ENCODE peak calls at places on chromosomes 1 and 21, in ten cellular contexts. J is HCT116, A is ovary, Y is heart left ventricle, G is astrocyte, T is Panc1, K is IMR-90, O is fibroblast of lung, R is stomach, B is kidney. P is an unnamed sample.
A peak's percentile ranks its signal among the peaks of the same experiment; 100 is the strongest.

GRCh38 chr1:204453141-204453772 is 41.3 kb downstream of the PIK3C2B start:
- DNase-seq in J (no peak), Y (no peak), T (no peak), K (no peak), G (no peak), O (no peak), R (peak; percentile 46), A (no peak), B (no peak), P (no peak)

GRCh38 chr1:226063362-226064167 is 1.0 kb downstream of the H3-3A start:
- DNase-seq in R (peak; percentile 44), T (no peak), K (peak; percentile 28), G (peak; percentile 20), J (no peak), B (peak; percentile 79), Y (peak; percentile 57), A (peak; percentile 56), O (peak; percentile 33), P (peak; percentile 35)

GRCh38 chr1:81554534-81554933 is 246.2 kb upstream of the ADGRL2 start:
- DNase-seq in O (no peak), K (no peak), B (no peak), Y (no peak), J (no peak), T (no peak), R (no peak), G (no peak), A (no peak), P (no peak)

GRCh38 chr21:44052071-44052829 is 40.1 kb downstream of the TRAPPC10 start:
- DNase-seq in G (no peak), T (no peak), J (no peak), B (no peak), R (no peak), K (peak; percentile 22), A (no peak), O (no peak), Y (no peak), P (no peak)

GRCh38 chr1:17403081-17403480 is 31.1 kb downstream of the PADI6 start:
- DNase-seq in Y (no peak), G (no peak), A (no peak), R (no peak), B (no peak), O (no peak), J (no peak), K (no peak), T (no peak), P (peak; percentile 89)

GRCh38 chr1:15388201-15388880 is 21.3 kb upstream of the EFHD2 start:
- DNase-seq in K (no peak), A (no peak), T (no peak), Y (no peak), R (no peak), G (no peak), O (no peak), B (no peak), J (no peak), P (no peak)

GRCh38 chr1:157092831-157093230 is 6.8 kb downstream of the ETV3L start:
- DNase-seq in A (peak; percentile 83), T (no peak), K (no peak), J (no peak), O (peak; percentile 6), Y (peak; percentile 84), B (peak; percentile 84), G (no peak), R (peak; percentile 31), P (no peak)

GRCh38 chr1:230141002-230141648 is 74.1 kb downstream of the GALNT2 start:
- DNase-seq in R (no peak), G (peak; percentile 68), T (no peak), A (no peak), J (no peak), O (peak; percentile 75), K (peak; percentile 79), B (no peak), Y (no peak), P (no peak)

GRCh38 chr1:55635856-55636255 is 420.7 kb upstream of the USP24 start:
- DNase-seq in R (no peak), T (no peak), A (no peak), G (peak; percentile 68), J (no peak), K (peak; percentile 43), O (peak; percentile 71), B (no peak), Y (no peak), P (no peak)

GRCh38 chr1:2644171-2644570 is 11.4 kb upstream of the MMEL1 start:
- DNase-seq in T (no peak), J (no peak), K (no peak), B (peak; percentile 73), O (no peak), R (peak; percentile 25), Y (no peak), G (no peak), A (no peak), P (no peak)

GRCh38 chr1:186482661-186483255 is 21.8 kb upstream of the PDC start:
- DNase-seq in T (peak; percentile 51), Y (peak; percentile 33), B (no peak), J (peak; percentile 59), O (peak; percentile 64), K (peak; percentile 75), A (peak; percentile 12), R (peak; percentile 42), G (peak; percentile 42), P (peak; percentile 53)

GRCh38 chr1:229033480-229033879 is 237.4 kb upstream of the RAB4A start:
- DNase-seq in O (no peak), J (no peak), K (no peak), G (no peak), Y (no peak), A (no peak), R (no peak), B (no peak), T (no peak), P (no peak)
- H3K4me1 ChIP-seq in O (no peaks in the 10 kb centered on the region), J (no peaks in the 10 kb centered on the region), K (no peaks in the 10 kb centered on the region), G (no peaks in the 10 kb centered on the region), Y (peaks cover 8% of the 10 kb centered on the region), A (no peaks in the 10 kb centered on the region), R (no peaks in the 10 kb centered on the region), B (no peaks in the 10 kb centered on the region), T (no peaks in the 10 kb centered on the region), P (peaks cover 4% of the 10 kb centered on the region)

GRCh38 chr21:16588433-16588860 is 858.7 kb downstream of the USP25 start:
- DNase-seq in K (peak; percentile 84), G (peak; percentile 90), J (no peak), R (peak; percentile 31), A (peak; percentile 76), B (peak; percentile 86), T (peak; percentile 32), Y (peak; percentile 74), O (peak; percentile 92), P (peak; percentile 85)

GRCh38 chr21:16587671-16588379 is 858.0 kb downstream of the USP25 start:
- DNase-seq in R (no peak), G (peak; percentile 64), Y (no peak), T (no peak), O (peak; percentile 73), J (no peak), K (peak; percentile 77), B (peak; percentile 51), A (peak; percentile 46), P (peak; percentile 70)

GRCh38 chr21:16589046-16589445 is 859.3 kb downstream of the USP25 start:
- DNase-seq in J (no peak), Y (no peak), K (no peak), O (peak; percentile 29), T (no peak), R (no peak), A (no peak), G (no peak), B (no peak), P (no peak)

GRCh38 chr21:16589499-16589898 is 859.7 kb downstream of the USP25 start:
- DNase-seq in T (no peak), A (no peak), J (no peak), Y (no peak), R (no peak), O (no peak), G (no peak), B (no peak), K (no peak), P (no peak)

GRCh38 chr21:16587141-16587570 is 857.4 kb downstream of the USP25 start:
- DNase-seq in G (peak; percentile 73), K (peak; percentile 65), O (peak; percentile 82), B (no peak), T (peak; percentile 20), J (no peak), Y (peak; percentile 58), R (peak; percentile 60), A (peak; percentile 32), P (peak; percentile 84)
- H3K27ac ChIP-seq in G (peak overlapping the region; percentile 89), K (peak overlapping the region; percentile 12), O (peak overlapping the region; percentile 67), B (no peak overlapping the region), T (no peak overlapping the region), J (no peak overlapping the region), Y (peak overlapping the region; percentile 50), R (peak overlapping the region; percentile 70), A (peak overlapping the region; percentile 38), P (peak overlapping the region; percentile 91)

GRCh38 chr1:51266181-51266580 is 30.1 kb downstream of the RNF11 start:
- DNase-seq in G (no peak), O (no peak), A (no peak), T (no peak), B (no peak), R (no peak), J (no peak), Y (no peak), K (no peak), P (no peak)
- H3K4me1 ChIP-seq in G (peaks cover 68% of the 10 kb centered on the region), O (peaks cover 17% of the 10 kb centered on the region), A (peaks cover 13% of the 10 kb centered on the region), T (peaks cover 10% of the 10 kb centered on the region), B (no peaks in the 10 kb centered on the region), R (peaks cover 9% of the 10 kb centered on the region), J (peaks cover 55% of the 10 kb centered on the region), Y (peaks cover 70% of the 10 kb centered on the region), K (peaks cover 17% of the 10 kb centered on the region), P (peaks cover 57% of the 10 kb centered on the region)

DNA sequence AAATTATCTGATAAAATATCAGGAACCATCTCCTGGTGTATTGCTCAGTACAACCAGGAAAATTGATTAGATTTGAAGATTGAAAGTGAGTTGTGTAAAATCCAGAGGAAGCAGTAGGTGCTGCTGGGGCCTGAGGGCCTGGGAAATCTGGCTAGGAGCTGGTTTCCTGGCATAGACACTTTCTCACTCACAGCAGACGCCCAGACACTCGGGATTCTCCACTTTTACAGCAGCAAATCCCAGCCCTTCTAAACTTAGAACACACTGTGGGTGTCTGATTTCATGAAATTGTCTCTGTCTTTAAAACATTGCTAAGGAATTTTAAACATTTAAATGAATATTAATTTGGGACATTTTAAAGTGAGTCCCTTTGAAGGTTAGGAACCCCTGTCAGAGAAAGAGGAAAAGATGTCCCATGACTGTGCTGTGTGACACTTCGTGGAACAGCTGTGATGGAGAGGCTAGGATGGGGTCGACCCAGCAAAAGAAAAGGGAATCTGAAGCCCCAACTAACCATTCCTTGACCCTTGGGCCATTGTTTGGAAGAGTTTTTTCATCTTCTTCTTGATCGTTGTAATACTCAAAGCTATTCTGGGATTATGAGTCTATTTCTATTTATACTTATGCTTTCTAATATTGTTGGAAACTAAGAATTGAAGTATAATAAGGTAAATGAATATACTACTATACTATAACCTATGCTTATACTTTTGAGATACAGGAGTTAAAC is 49.0 kb upstream of the VAMP3 start:
- DNase-seq in G (no peak), J (no peak), A (no peak), B (no peak), R (no peak), O (no peak), K (no peak), T (no peak), Y (no peak), P (no peak)
- H3K27ac ChIP-seq in G (no peak overlapping the region), J (no peak overlapping the region), A (no peak overlapping the region), B (no peak overlapping the region), R (no peak overlapping the region), O (no peak overlapping the region), K (no peak overlapping the region), T (no peak overlapping the region), Y (peak overlapping the region; percentile 44), P (no peak overlapping the region)

GRCh38 chr1:110628356-110629105 is 22.4 kb upstream of the KCNA2 start:
- DNase-seq in J (no peak), B (no peak), A (no peak), R (no peak), T (no peak), Y (no peak), O (no peak), G (no peak), K (no peak), P (no peak)
- H3K4me1 ChIP-seq in J (peaks cover 3% of the 10 kb centered on the region), B (no peaks in the 10 kb centered on the region), A (no peaks in the 10 kb centered on the region), R (no peaks in the 10 kb centered on the region), T (no peaks in the 10 kb centered on the region), Y (no peaks in the 10 kb centered on the region), O (no peaks in the 10 kb centered on the region), G (no peaks in the 10 kb centered on the region), K (no peaks in the 10 kb centered on the region), P (no peaks in the 10 kb centered on the region)

P was measured in mammary epithelial cell.